ENCODE peak calls at places on chromosomes 2 and 18, in nine cellular contexts. A is C1 segment of cervical spinal cord; W is mesenchymal stem cell; J is aorta; E is activated T-cell treated with anti-CD3 and anti-CD28 coated beads for 24 hours; P is stimulated activated CD4-positive, alpha-beta T cell treated with anti-CD3 and anti-CD28 coated beads, Interleukin-15, amount 100 ng/mL, for 24 hours; D is astrocyte; V is MV-4-11; N is A549. Z is an unnamed sample.

GRCh38 chr2:206800501-206801416 is 35.4 kb downstream of the FASTKD2 start:
- DNase-seq in A (peak; percentile 19), W (peak; percentile 81), J (peak; percentile 78), E (peak; percentile 25), P (peak; percentile 51), D (peak; percentile 51), V (peak; percentile 72), N (peak; percentile 72), Z (peak; percentile 72)

GRCh38 chr18:7116832-7117389 is 686 bp downstream of the LAMA1 start:
- DNase-seq in A (no peak), W (peak; percentile 9), J (peak; percentile 75), E (no peak), P (no peak), D (no peak), V (no peak), N (no peak), Z (no peak)

GRCh38 chr2:208350610-208351009 is 56.0 kb upstream of the PTH2R start:
- DNase-seq in A (no peak), W (peak; percentile 19), J (no peak), E (no peak), P (no peak), D (peak; percentile 47), V (no peak), N (no peak), Z (no peak)

GRCh38 chr2:238060542-238061309 is at the start of gene SCLY:
- DNase-seq in A (peak; percentile 85), W (peak; percentile 98), J (peak; percentile 100), E (peak; percentile 95), P (peak; percentile 98), D (peak; percentile 90), V (peak; percentile 95), N (peak; percentile 97), Z (peak; percentile 93)

GRCh38 chr2:231382116-231382515 is 13.4 kb upstream of the B3GNT7 start:
- DNase-seq in A (no peak), W (no peak), J (no peak), E (no peak), P (no peak), D (no peak), V (no peak), N (no peak), Z (no peak)

GRCh38 chr2:173141666-173142065 is 66.0 kb downstream of the MAP3K20 start:
- DNase-seq in A (no peak), W (no peak), J (no peak), E (no peak), P (no peak), D (no peak), V (no peak), N (peak; percentile 17), Z (no peak)

GRCh38 chr2:68253211-68254068 is 1.1 kb upstream of the PPP3R1 start:
- DNase-seq in A (no peak), W (peak; percentile 75), J (no peak), E (no peak), P (peak; percentile 28), D (peak; percentile 32), V (peak; percentile 33), N (peak; percentile 51), Z (peak; percentile 34)

GRCh38 chr2:186559370-186559769 is 30.5 kb upstream of the ITGAV start:
- DNase-seq in A (no peak), W (no peak), J (no peak), E (no peak), P (no peak), D (no peak), V (no peak), N (no peak), Z (no peak)

GRCh38 chr18:35049111-35050003 is 8.1 kb downstream of the MAPRE2 start:
- DNase-seq in A (no peak), W (no peak), J (no peak), E (no peak), P (no peak), D (no peak), V (peak; percentile 30), N (no peak), Z (peak; percentile 51)

GRCh38 chr2:210195066-210195852 is 24.1 kb upstream of the KANSL1L start:
- DNase-seq in A (no peak), W (peak; percentile 45), J (no peak), E (no peak), P (no peak), D (peak; percentile 22), V (peak; percentile 30), N (peak; percentile 57), Z (peak; percentile 34)

GRCh38 chr2:215137741-215138340 is 585 bp downstream of the ABCA12 start:
- DNase-seq in A (no peak), W (peak; percentile 28), J (no peak), E (no peak), P (no peak), D (peak; percentile 55), V (no peak), N (no peak), Z (peak; percentile 71)

GRCh38 chr2:81194176-81194575 is 889.6 kb upstream of the LRRTM1 start:
- DNase-seq in A (no peak), W (no peak), J (peak; percentile 63), E (no peak), P (no peak), D (no peak), V (no peak), N (no peak), Z (no peak)

GRCh38 chr2:202278036-202278760 is 12.6 kb downstream of the NOP58 start:
- DNase-seq in A (no peak), W (peak; percentile 77), J (no peak), E (no peak), P (no peak), D (peak; percentile 63), V (peak; percentile 53), N (no peak), Z (peak; percentile 76)

GRCh38 chr18:71068338-71068737 is 779.5 kb downstream of the SOCS6 start:
- DNase-seq in A (no peak), W (no peak), J (no peak), E (no peak), P (no peak), D (no peak), V (no peak), N (no peak), Z (no peak)

GRCh38 chr2:32863326-32863725 is 83.4 kb upstream of the LTBP1 start:
- DNase-seq in A (no peak), W (no peak), J (no peak), E (no peak), P (no peak), D (no peak), V (no peak), N (no peak), Z (no peak)

GRCh38 chr18:58224425-58224750 is 180.4 kb downstream of the NEDD4L start:
- DNase-seq in A (no peak), W (no peak), J (no peak), E (no peak), P (no peak), D (peak; percentile 52), V (no peak), N (no peak), Z (no peak)

GRCh38 chr2:207223051-207223450 is 57.3 kb upstream of the KLF7 start:
- DNase-seq in A (no peak), W (peak; percentile 88), J (no peak), E (no peak), P (peak; percentile 53), D (peak; percentile 79), V (peak; percentile 74), N (peak; percentile 35), Z (peak; percentile 85)

GRCh38 chr2:227671170-227671887 is 4.7 kb downstream of the SCYGR5 start:
- DNase-seq in A (no peak), W (no peak), J (no peak), E (no peak), P (no peak), D (no peak), V (no peak), N (no peak), Z (no peak)